ENCODE peak calls at places on chromosomes 3 and 15, in six cellular contexts. O is heart right ventricle, X is AG09319, C is transverse colon, Q is foreskin fibroblast, R is breast epithelium. I is an unnamed sample.

GRCh38 chr3:170749185-170749584 is 120.8 kb downstream of the RPL22L1 start:
- DNase-seq in C (no peak), R (no peak), Q (no peak), O (no peak), X (no peak), I (no peak)

GRCh38 chr3:40623567-40623966 is 98.8 kb downstream of the ZNF621 start:
- DNase-seq in R (no peak), O (no peak), Q (no peak), C (peak), X (no peak), I (no peak)

GRCh38 chr3:182000454-182000853 is 288.7 kb downstream of the SOX2 start:
- DNase-seq in X (no peak), R (no peak), Q (no peak), C (no peak), O (no peak), I (no peak)

GRCh38 chr15:69209661-69210060 is 49.2 kb downstream of the GLCE start:
- DNase-seq in O (no peak), C (no peak), R (no peak), Q (no peak), X (no peak), I (no peak)

GRCh38 chr3:71478568-71478967 is 105.0 kb downstream of the FOXP1 start:
- DNase-seq in C (no peak), Q (no peak), X (no peak), O (no peak), R (no peak), I (no peak)

GRCh38 chr3:115792206-115792955 is 169.1 kb downstream of the GAP43 start:
- DNase-seq in X (no peak), Q (no peak), O (no peak), C (no peak), R (no peak), I (no peak)

GRCh38 chr3:76859596-76859995 is 180.3 kb upstream of the ROBO2 start:
- DNase-seq in C (no peak), R (no peak), Q (peak), X (no peak), O (no peak), I (no peak)

GRCh38 chr15:90101130-90101968 is 919 bp downstream of the IDH2 start:
- DNase-seq in Q (no peak), R (no peak), C (peak), X (no peak), O (peak), I (peak)

GRCh38 chr3:151305778-151306157 is 10.9 kb downstream of the GPR87 start:
- DNase-seq in O (no peak), X (no peak), C (no peak), Q (no peak), R (no peak), I (no peak)

GRCh38 chr3:1087066-1087555 is 5.7 kb upstream of the CNTN6 start:
- DNase-seq in R (peak), O (no peak), Q (peak), C (no peak), X (peak), I (no peak)

GRCh38 chr15:70799667-70800450 is 36.5 kb upstream of the UACA start:
- DNase-seq in X (peak), O (peak), R (peak), Q (peak), C (no peak), I (no peak)

GRCh38 chr3:48268381-48268935 is 27.6 kb downstream of the ZNF589 start:
- DNase-seq in O (no peak), Q (no peak), X (no peak), C (peak), R (peak), I (no peak)

GRCh38 chr3:69013256-69014021 is at the start of gene EOGT:
- DNase-seq in X (peak), R (peak), Q (peak), C (peak), O (peak), I (peak)

GRCh38 chr3:125322166-125322565 is 53.0 kb downstream of the ZNF148 start:
- DNase-seq in X (no peak), C (no peak), R (no peak), Q (peak), O (no peak), I (no peak)

GRCh38 chr15:32898991-32899613 is 181.3 kb downstream of the GREM1 start:
- DNase-seq in X (no peak), R (no peak), O (no peak), C (peak), Q (no peak), I (no peak)

GRCh38 chr3:112126501-112126900 is 6.5 kb downstream of the GCSAM start:
- DNase-seq in Q (no peak), X (no peak), C (no peak), O (no peak), R (no peak), I (no peak)

GRCh38 chr3:140166908-140167599 is 232.1 kb downstream of the CLSTN2 start:
- DNase-seq in Q (no peak), C (no peak), O (no peak), R (no peak), X (peak), I (no peak)

GRCh38 chr3:7960601-7961000 is 541.0 kb upstream of the LMCD1 start:
- DNase-seq in X (no peak), R (no peak), O (no peak), Q (no peak), C (no peak), I (no peak)

GRCh38 chr15:50418041-50418583 is 6.1 kb upstream of the USP8 start:
- DNase-seq in Q (no peak), O (no peak), R (no peak), C (no peak), X (no peak), I (no peak)

GRCh38 chr3:707041-707440 is 385.8 kb upstream of the CNTN6 start:
- DNase-seq in O (no peak), R (no peak), Q (no peak), X (no peak), C (no peak), I (no peak)

DNA sequence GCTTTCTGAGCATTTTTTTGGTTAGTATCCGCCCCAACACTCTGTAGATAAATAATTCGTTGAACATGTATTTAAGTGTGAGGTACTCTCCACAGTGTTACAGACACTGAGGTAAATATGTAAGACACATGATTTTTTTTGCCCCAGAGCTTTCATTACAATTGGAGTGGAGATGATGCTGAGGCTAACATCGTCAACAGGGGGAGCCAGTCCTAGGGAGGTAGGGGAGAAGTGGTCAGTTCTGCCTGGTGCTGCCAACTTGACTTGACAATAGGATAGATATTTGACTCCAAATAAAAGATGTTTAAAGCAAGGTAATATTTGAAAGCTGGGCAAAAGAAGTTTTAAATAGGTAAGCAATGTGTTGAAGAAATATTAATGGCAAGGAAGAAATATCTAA is 295.7 kb downstream of the UNC13C start:
- DNase-seq in C (no peak), X (no peak), Q (no peak), R (no peak), O (no peak), I (no peak)
- TF ChIP-seq CTCF in C (no peak), X (no peak), Q (no peak), R (no peak), O (no peak), I (no peak)

DNA sequence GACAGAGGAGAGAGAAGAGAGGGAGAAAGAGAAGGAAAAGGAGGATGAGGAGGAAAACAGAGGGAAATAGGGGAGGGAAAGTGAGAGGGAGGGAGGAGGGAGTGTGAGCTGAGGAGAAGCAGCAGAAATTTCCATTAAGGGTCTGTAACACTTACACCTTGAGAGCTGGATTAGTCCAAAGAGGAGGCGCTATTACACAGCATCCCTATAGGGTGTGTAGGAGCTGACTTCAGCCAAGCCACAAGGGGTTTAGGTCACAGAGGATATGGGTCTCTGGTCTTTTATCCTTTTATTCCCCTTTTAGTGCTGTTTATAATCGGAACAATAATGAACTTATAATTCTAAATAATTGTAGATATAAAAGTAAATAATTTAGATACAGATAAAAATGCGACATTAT is 230.4 kb downstream of the GABRG3 start:
- DNase-seq in Q (no peak), X (no peak), C (no peak), O (no peak), R (no peak), I (no peak)
- TF ChIP-seq CTCF in Q (no peak), X (no peak), C (no peak), O (no peak), R (no peak), I (no peak)

DNA sequence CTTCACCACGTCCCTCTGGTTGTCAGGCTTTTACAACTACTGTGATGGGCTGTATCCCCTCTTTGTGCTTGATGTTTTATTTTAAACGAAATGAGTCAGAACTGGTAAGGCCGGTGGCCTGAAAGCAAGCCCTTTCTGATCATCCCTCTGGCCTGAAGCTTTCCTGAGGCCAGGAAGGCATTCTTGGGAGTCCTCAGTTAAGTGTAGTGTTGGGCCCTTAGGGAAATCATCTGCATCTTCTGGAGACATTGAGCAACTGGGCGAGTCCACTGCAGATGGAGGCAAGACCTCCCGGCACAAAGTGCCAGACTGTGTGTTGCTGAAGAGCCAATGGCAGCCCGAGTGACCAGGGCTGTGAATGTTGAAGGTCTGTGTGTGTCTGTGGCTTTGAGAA is 33.0 kb upstream of the AMOTL2 start:
- DNase-seq in O (no peak), Q (no peak), C (no peak), R (no peak), X (no peak), I (no peak)
- TF ChIP-seq CTCF in O (no peak), Q (no peak), C (no peak), R (no peak), X (no peak), I (no peak)

DNA sequence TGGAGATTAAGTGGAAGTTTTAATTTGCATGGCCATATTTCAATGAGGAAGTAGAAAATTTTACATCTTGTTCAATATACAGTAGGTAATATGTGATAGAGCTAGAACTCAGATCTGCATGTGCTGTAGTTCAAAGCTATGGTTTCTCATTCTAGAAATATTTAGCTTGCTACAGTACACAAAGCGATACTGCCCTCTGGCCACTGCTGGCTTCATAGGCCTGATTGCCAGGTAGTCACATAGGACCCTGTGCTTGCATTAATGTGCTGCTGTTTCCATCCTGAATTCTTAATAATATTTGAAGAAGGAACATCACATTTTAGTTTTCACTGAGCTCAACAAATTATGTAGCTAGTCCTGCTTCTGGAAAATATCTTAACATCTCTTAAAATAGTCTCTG is 87.0 kb downstream of the PLSCR2 start:
- DNase-seq in X (no peak), C (peak), R (no peak), Q (peak), O (no peak), I (no peak)
- TF ChIP-seq CTCF in X (peak), C (no peak), R (no peak), Q (peak), O (no peak), I (no peak)